ENCODE peak calls at places on chromosomes 2 and 18, in five cellular contexts. L is mesenchymal stem cell, W is HCEC 1CT, T is hippocampal formation, S is brain pericyte. V is an unnamed sample.

GRCh38 chr18:46387426-46388131 is 269.4 kb downstream of the LOXHD1 start:
- DNase-seq in L (no peak), W (no peak), T (no peak), S (no peak), V (no peak)

GRCh38 chr2:47497843-47498460 is 95.0 kb downstream of the MSH2 start:
- DNase-seq in L (no peak), W (no peak), T (no peak), S (no peak), V (no peak)

GRCh38 chr2:113784823-113785744 is 28.6 kb upstream of the SLC35F5 start:
- DNase-seq in L (no peak), W (no peak), T (no peak), S (no peak), V (no peak)

GRCh38 chr2:238859636-238860347 is 11.9 kb downstream of the TWIST2 start:
- DNase-seq in L (no peak), W (no peak), T (no peak), S (no peak), V (no peak)

GRCh38 chr2:98730053-98730850 is 680 bp downstream of the MGAT4A start:
- DNase-seq in L (no peak), W (no peak), T (peak), S (no peak), V (peak)

GRCh38 chr2:233440714-233441113 is 86.4 kb downstream of the DGKD start:
- DNase-seq in L (no peak), W (no peak), T (no peak), S (no peak), V (no peak)

GRCh38 chr2:34848132-34848531 is 1249.0 kb upstream of the FAM98A start:
- DNase-seq in L (no peak), W (no peak), T (no peak), S (no peak), V (no peak)

GRCh38 chr2:85166021-85166420 is 32.8 kb downstream of the TCF7L1 start:
- DNase-seq in L (no peak), W (no peak), T (no peak), S (no peak), V (no peak)

GRCh38 chr2:17058772-17059402 is 393.3 kb upstream of the CYRIA start:
- DNase-seq in L (no peak), W (no peak), T (no peak), S (no peak), V (no peak)

GRCh38 chr2:132374551-132374950 is 42.1 kb upstream of the GPR39 start:
- DNase-seq in L (peak), W (peak), T (no peak), S (no peak), V (no peak)

GRCh38 chr2:102585704-102586404 is 33.5 kb upstream of the SLC9A2 start:
- DNase-seq in L (no peak), W (no peak), T (no peak), S (no peak), V (no peak)

GRCh38 chr18:4847066-4847465 is 350.0 kb downstream of the AKAIN1 start:
- DNase-seq in L (no peak), W (no peak), T (no peak), S (no peak), V (no peak)

GRCh38 chr2:61889212-61889956 is 928 bp upstream of the CCT4 start:
- DNase-seq in L (no peak), W (no peak), T (no peak), S (no peak), V (no peak)

GRCh38 chr2:42809876-42810125 is 17.4 kb upstream of the HAAO start:
- DNase-seq in L (peak), W (peak), T (peak), S (no peak), V (no peak)

GRCh38 chr2:168246483-168247340 is 683 bp downstream of the STK39 start:
- DNase-seq in L (peak), W (peak), T (peak), S (no peak), V (peak)

GRCh38 chr2:117941693-117942092 is 72.2 kb downstream of the CCDC93 start:
- DNase-seq in L (no peak), W (no peak), T (no peak), S (no peak), V (no peak)

GRCh38 chr2:62501794-62502500 is 4.0 kb downstream of the TMEM17 start:
- DNase-seq in L (peak), W (no peak), T (no peak), S (no peak), V (no peak)

GRCh38 chr2:18959952-18960717 is 370.8 kb upstream of the NT5C1B start:
- DNase-seq in L (peak), W (peak), T (no peak), S (no peak), V (no peak)

GRCh38 chr2:106841886-106842645 is 43.9 kb downstream of the ST6GAL2 start:
- DNase-seq in L (no peak), W (no peak), T (no peak), S (no peak), V (no peak)

V was measured in endothelial cell of umbilical vein.